ENCODE peak calls at places on chromosomes 4 and X, in seven cellular contexts. O is IMR-90, K is H1, Q is neuronal stem cell, V is mesendoderm, A is trophoblast cell, N is mesenchymal stem cell. R is an unnamed sample.

GRCh38 chr4:117447925-117448324 is 362.5 kb upstream of the TRAM1L1 start:
- DNase-seq in O (no peak), K (peak), Q (no peak), V (peak), A (peak), N (no peak), R (peak)

GRCh38 chrX:139125916-139126315 is 404.6 kb upstream of the F9 start:
- DNase-seq in O (no peak), K (no peak), Q (no peak), V (no peak), A (no peak), N (no peak), R (no peak)

GRCh38 chr4:186946682-186947294 is 223.1 kb upstream of the FAT1 start:
- DNase-seq in O (peak), K (peak), Q (no peak), V (peak), A (peak), N (peak), R (peak)

GRCh38 chr4:105520819-105521790 is 31.3 kb upstream of the ARHGEF38 start:
- DNase-seq in O (peak), K (no peak), Q (peak), V (peak), A (peak), N (peak), R (no peak)

GRCh38 chr4:119314356-119314755 is 7.6 kb downstream of the FABP2 start:
- DNase-seq in O (peak), K (no peak), Q (no peak), V (peak), A (peak), N (peak), R (no peak)

GRCh38 chr4:69467797-69468196 is 27.9 kb downstream of the UGT2B4 start:
- DNase-seq in O (no peak), K (peak), Q (no peak), V (peak), A (no peak), N (no peak), R (peak)

GRCh38 chrX:143632625-143633387 is 3.1 kb downstream of the SLITRK4 start:
- DNase-seq in O (no peak), K (no peak), Q (no peak), V (peak), A (no peak), N (peak), R (no peak)

GRCh38 chr4:168639914-168640313 is 143.1 kb downstream of the PALLD start:
- DNase-seq in O (no peak), K (no peak), Q (no peak), V (no peak), A (no peak), N (no peak), R (no peak)

GRCh38 chr4:185548587-185548986 is 13.3 kb upstream of the PDLIM3 start:
- DNase-seq in O (no peak), K (no peak), Q (no peak), V (no peak), A (no peak), N (no peak), R (no peak)

GRCh38 chr4:189436207-189436606 is 504.5 kb upstream of the FRG1 start:
- DNase-seq in O (no peak), K (no peak), Q (no peak), V (peak), A (peak), N (peak), R (no peak)

GRCh38 chr4:65063601-65064000 is 606.7 kb downstream of the EPHA5 start:
- DNase-seq in O (no peak), K (no peak), Q (no peak), V (no peak), A (no peak), N (no peak), R (no peak)

GRCh38 chr4:80071643-80072606 is 1.1 kb downstream of the ANTXR2 start:
- DNase-seq in O (peak), K (peak), Q (peak), V (peak), A (peak), N (peak), R (peak)

GRCh38 chr4:72505314-72505744 is 63.7 kb downstream of the ADAMTS3 start:
- DNase-seq in O (peak), K (no peak), Q (peak), V (peak), A (peak), N (peak), R (peak)

GRCh38 chr4:86976801-86977485 is 42.1 kb downstream of the AFF1 start:
- DNase-seq in O (no peak), K (no peak), Q (no peak), V (no peak), A (peak), N (no peak), R (no peak)

GRCh38 chrX:119201570-119201969 is 34.5 kb upstream of the PGRMC1 start:
- DNase-seq in O (peak), K (no peak), Q (no peak), V (no peak), A (no peak), N (no peak), R (no peak)

GRCh38 chr4:153541426-153542096 is 75.4 kb downstream of the TMEM131L start:
- DNase-seq in O (peak), K (no peak), Q (no peak), V (no peak), A (no peak), N (peak), R (no peak)

GRCh38 chrX:129678881-129679195 is 24.1 kb upstream of the APLN start:
- DNase-seq in O (no peak), K (no peak), Q (no peak), V (no peak), A (no peak), N (no peak), R (no peak)

GRCh38 chr4:188941524-188942109 is 802.4 kb downstream of the TRIML1 start:
- DNase-seq in O (peak), K (no peak), Q (no peak), V (no peak), A (peak), N (peak), R (no peak)

GRCh38 chr4:131366724-131367123 is 1782.4 kb upstream of the PCDH10 start:
- DNase-seq in O (no peak), K (no peak), Q (no peak), V (no peak), A (no peak), N (no peak), R (no peak)

GRCh38 chrX:78129714-78130113 is 9.7 kb downstream of the TAF9B start:
- DNase-seq in O (no peak), K (no peak), Q (no peak), V (no peak), A (no peak), N (no peak), R (no peak)

DNA sequence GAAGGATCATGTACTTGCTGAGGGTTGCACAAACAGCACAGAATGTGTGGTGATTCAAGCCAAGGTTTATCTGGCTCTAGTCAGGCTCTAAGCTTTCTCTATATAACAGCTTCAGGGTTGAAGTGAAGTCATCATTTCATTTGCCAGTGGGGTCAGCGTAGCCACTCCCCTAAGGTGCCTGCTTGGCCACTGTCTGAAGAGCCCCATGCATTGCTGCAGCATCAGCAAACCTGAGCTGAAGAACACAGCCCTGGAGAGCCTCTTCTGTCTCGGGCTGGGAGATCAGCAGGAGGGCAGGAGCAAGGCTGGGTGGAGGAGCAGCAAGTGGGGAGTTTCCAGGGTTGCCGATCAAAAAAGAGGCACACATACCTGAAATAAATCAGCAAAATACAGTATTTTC is 193.1 kb upstream of the LCORL start:
- DNase-seq in O (no peak), K (no peak), Q (no peak), V (peak), A (no peak), N (no peak), R (peak)
- H4K8ac ChIP-seq in O (no peak), K (no peak), Q (no peak), V (no peak), A (no peak), N (no peak), R (no peak)

DNA sequence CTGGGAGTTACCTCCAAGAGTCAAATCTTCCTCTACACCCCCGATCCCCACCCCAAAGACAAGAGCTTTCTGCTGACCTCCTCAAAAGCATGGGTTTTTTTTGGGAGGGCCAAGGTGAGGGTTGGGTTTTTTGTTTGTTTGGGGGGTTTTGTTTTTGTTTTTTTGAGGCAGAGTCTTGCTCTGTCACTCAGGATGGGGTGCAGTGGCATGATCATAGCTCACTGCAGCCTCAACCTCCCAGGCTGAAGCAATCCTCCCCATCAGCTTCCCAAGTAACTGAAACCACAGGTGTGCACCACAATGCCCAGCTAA is 18.7 kb upstream of the WFS1 start:
- DNase-seq in O (no peak), K (no peak), Q (no peak), V (no peak), A (no peak), N (no peak), R (no peak)
- H3K23ac ChIP-seq in O (no peak), K (no peak), Q (no peak), V (no peak), A (no peak), N (no peak), R (no peak)

DNA sequence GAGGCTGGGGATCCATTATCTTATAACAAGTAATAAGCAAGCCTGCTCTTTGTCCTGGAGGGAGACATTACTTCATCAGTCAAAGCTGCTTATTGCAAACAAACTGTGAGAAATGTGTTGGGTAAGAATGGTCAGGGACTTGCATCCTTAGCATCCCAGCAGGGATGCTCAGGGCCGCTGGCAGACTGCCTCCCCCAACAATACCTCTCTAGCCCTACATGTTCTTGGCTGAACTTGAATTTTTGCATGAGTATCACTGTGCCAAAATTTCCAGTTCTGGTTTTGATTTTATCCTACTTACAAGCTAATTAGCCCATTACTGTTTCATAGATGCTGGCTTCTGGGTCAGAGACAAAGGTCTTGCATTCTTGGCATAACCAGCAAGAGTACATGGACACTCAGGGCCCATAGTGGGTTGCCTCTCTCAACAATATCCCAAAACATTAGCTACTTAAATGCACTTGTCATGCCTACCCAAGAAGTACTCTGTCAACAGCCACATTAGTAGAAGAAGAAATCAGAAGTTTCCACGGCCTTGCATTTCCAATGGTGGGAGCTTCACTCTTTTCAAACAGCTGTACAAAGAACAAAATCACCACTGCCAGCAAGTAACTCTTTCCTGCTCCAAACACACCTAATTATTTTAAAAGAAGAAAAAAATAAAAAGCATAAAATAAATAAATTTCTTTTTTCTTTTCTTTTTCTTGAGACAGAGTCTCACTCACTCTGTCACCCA is 41.9 kb upstream of the NEUROG2 start:
- DNase-seq in O (no peak), K (no peak), Q (no peak), V (peak), A (peak), N (no peak), R (no peak)
- H4K8ac ChIP-seq in O (no peak), K (no peak), Q (no peak), V (no peak), A (no peak), N (no peak), R (no peak)

GRCh38 chr4:99885687-99886086 is 8.5 kb downstream of the LAMTOR3 start:
- DNase-seq in O (no peak), K (no peak), Q (no peak), V (no peak), A (no peak), N (no peak), R (no peak)

GRCh38 chr4:99886146-99886545 is 8.1 kb downstream of the LAMTOR3 start:
- DNase-seq in O (peak), K (no peak), Q (no peak), V (no peak), A (no peak), N (no peak), R (no peak)

GRCh38 chr4:99879458-99879857 is 14.8 kb downstream of the LAMTOR3 start:
- DNase-seq in O (no peak), K (no peak), Q (no peak), V (no peak), A (peak), N (no peak), R (no peak)

GRCh38 chr4:99887837-99888236 is 6.4 kb downstream of the LAMTOR3 start:
- DNase-seq in O (peak), K (no peak), Q (no peak), V (peak), A (peak), N (peak), R (no peak)

GRCh38 chr4:99885063-99885664 is 9.1 kb downstream of the LAMTOR3 start:
- DNase-seq in O (peak), K (no peak), Q (no peak), V (peak), A (peak), N (peak), R (no peak)
- H3K23ac ChIP-seq in O (no peak), K (no peak), Q (no peak), V (no peak), A (no peak), N (no peak), R (no peak)

DNA sequence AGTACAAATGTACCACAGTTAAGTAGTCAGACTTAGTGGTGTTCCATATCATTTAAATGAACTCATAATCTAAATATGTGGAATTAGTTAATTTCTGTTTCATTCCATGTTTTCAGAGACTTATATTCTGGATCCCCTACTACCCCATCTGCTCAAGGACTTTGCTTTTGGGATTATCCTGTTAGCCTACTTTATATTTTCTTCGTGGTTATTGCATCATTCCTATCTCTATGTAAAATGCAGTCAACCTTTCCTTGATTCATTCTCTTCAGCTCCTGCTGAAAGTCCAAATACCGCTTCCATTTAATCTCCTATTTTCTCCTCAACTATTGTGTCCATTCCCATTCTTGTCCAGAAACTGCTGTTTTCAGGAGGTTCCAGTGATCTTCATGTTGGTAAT is 25.1 kb downstream of the SLC30A9 start:
- DNase-seq in O (no peak), K (no peak), Q (no peak), V (no peak), A (no peak), N (no peak), R (no peak)
- H4K8ac ChIP-seq in O (no peak), K (no peak), Q (no peak), V (no peak), A (no peak), N (no peak), R (no peak)

GRCh38 chr4:15995826-15996225 is 32.9 kb upstream of the FGFBP2 start:
- DNase-seq in O (no peak), K (no peak), Q (no peak), V (no peak), A (no peak), N (no peak), R (no peak)
- H3K23ac ChIP-seq in O (no peak), K (no peak), Q (no peak), V (no peak), A (no peak), N (no peak), R (no peak)

GRCh38 chr4:36332782-36333131 is 51.3 kb downstream of the DTHD1 start:
- DNase-seq in O (no peak), K (no peak), Q (no peak), V (no peak), A (no peak), N (no peak), R (no peak)
- H4K8ac ChIP-seq in O (no peak), K (no peak), Q (no peak), V (no peak), A (no peak), N (no peak), R (no peak)

GRCh38 chr4:113811329-113811728 is 49.8 kb upstream of the CAMK2D start:
- DNase-seq in O (no peak), K (no peak), Q (no peak), V (no peak), A (no peak), N (no peak), R (no peak)
- H3K23ac ChIP-seq in O (no peak), K (no peak), Q (no peak), V (no peak), A (no peak), N (no peak), R (no peak)